ENCODE peak calls at places on chromosomes 7 and 10, in nine cellular contexts. X, G, V, E, R, Q, U, W and H are unnamed samples.

GRCh38 chr10:71974489-71975011 is 10.4 kb downstream of the CHST3 start:
- DNase-seq in X (no peak), G (no peak), V (no peak), E (no peak), R (peak; percentile 74), Q (no peak), U (peak; percentile 66), W (peak; percentile 53), H (peak; percentile 64)

GRCh38 chr7:141071260-141071854 is 2.5 kb upstream of the TMEM178B start:
- DNase-seq in X (no peak), G (peak; percentile 86), V (no peak), E (peak; percentile 59), R (peak; percentile 72), Q (peak; percentile 47), U (peak; percentile 59), W (peak; percentile 49), H (no peak)

GRCh38 chr10:21083861-21084260 is 186.8 kb upstream of the NEBL start:
- DNase-seq in X (no peak), G (no peak), V (no peak), E (no peak), R (no peak), Q (no peak), U (no peak), W (no peak), H (peak; percentile 54)

GRCh38 chr7:31933481-31933880 is 136.7 kb downstream of the PDE1C start:
- DNase-seq in X (no peak), G (no peak), V (no peak), E (no peak), R (no peak), Q (no peak), U (no peak), W (no peak), H (no peak)

GRCh38 chr7:106400990-106401389 is 116.2 kb upstream of the NAMPT start:
- DNase-seq in X (no peak), G (no peak), V (no peak), E (no peak), R (no peak), Q (no peak), U (no peak), W (no peak), H (no peak)

GRCh38 chr10:113920819-113921345 is 66.4 kb downstream of the NHLRC2 start:
- DNase-seq in X (no peak), G (no peak), V (no peak), E (no peak), R (no peak), Q (no peak), U (no peak), W (no peak), H (peak; percentile 58)

GRCh38 chr10:73517166-73517888 is 21.5 kb upstream of the PPP3CB start:
- DNase-seq in X (no peak), G (no peak), V (no peak), E (no peak), R (no peak), Q (no peak), U (no peak), W (no peak), H (peak; percentile 57)

GRCh38 chr10:116331815-116332214 is 7.6 kb downstream of the CCDC172 start:
- DNase-seq in X (no peak), G (no peak), V (no peak), E (no peak), R (no peak), Q (no peak), U (no peak), W (peak; percentile 3), H (no peak)

GRCh38 chr7:137360087-137360679 is 16.6 kb upstream of the PTN start:
- DNase-seq in X (no peak), G (no peak), V (no peak), E (no peak), R (no peak), Q (no peak), U (no peak), W (no peak), H (no peak)

GRCh38 chr7:148615085-148615750 is 24.7 kb downstream of the C7orf33 start:
- DNase-seq in X (no peak), G (no peak), V (no peak), E (no peak), R (no peak), Q (no peak), U (no peak), W (no peak), H (no peak)

GRCh38 chr7:44072364-44073231 is 7.2 kb upstream of the PGAM2 start:
- DNase-seq in X (peak; percentile 56), G (peak; percentile 80), V (no peak), E (peak; percentile 85), R (peak; percentile 90), Q (peak; percentile 52), U (peak; percentile 86), W (peak; percentile 78), H (peak; percentile 87)

GRCh38 chr7:156003220-156004162 is 191.2 kb upstream of the SHH start:
- DNase-seq in X (no peak), G (peak; percentile 20), V (no peak), E (no peak), R (no peak), Q (no peak), U (no peak), W (no peak), H (no peak)

GRCh38 chr7:142963993-142964392 is 1.8 kb upstream of the KEL start:
- DNase-seq in X (no peak), G (no peak), V (no peak), E (no peak), R (no peak), Q (no peak), U (no peak), W (no peak), H (no peak)

GRCh38 chr7:142959202-142959601 is 3.0 kb downstream of the KEL start:
- DNase-seq in X (no peak), G (no peak), V (no peak), E (no peak), R (no peak), Q (no peak), U (no peak), W (no peak), H (no peak)

GRCh38 chr7:142961973-142962913 is at the start of gene KEL:
- DNase-seq in X (no peak), G (no peak), V (no peak), E (no peak), R (no peak), Q (no peak), U (no peak), W (no peak), H (no peak)

GRCh38 chr7:142961595-142961972 is 579 bp downstream of the KEL start:
- DNase-seq in X (no peak), G (no peak), V (no peak), E (no peak), R (no peak), Q (no peak), U (no peak), W (no peak), H (no peak)

DNA sequence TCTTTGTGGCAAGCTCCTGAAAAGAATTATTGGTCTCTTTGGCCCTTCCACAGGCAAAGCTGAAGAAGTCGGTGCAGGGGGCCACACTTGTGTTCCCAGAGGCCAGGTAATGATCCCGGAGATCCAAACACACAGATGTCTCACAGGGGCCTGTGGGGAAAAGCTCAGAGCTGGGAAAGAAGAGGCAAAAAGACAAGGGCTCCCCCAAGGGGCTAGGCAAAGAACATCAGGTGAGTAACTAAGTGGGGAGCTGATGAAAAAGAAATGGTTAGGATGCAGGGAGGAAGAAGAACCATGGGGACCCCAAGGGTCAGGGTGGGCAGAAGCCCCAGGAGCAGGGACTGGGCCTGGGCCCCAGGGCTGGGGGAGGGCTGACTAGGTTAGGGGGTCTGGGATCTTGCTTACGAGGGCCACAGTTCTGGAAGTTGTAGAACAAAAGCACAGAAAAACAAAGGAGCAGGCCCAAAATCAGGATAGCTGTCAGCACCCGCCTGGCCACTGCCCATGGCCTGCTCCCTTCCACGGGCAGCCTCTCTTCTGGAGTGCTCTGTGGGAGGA is 1.1 kb downstream of the KEL start:
- DNase-seq in X (no peak), G (no peak), V (no peak), E (no peak), R (no peak), Q (no peak), U (no peak), W (no peak), H (no peak)
- TF ChIP-seq CTCF in X (peak; percentile 12), G (peak; percentile 52), V (peak; percentile 68), E (peak; percentile 7), R (no peak), Q (no peak), U (no peak), W (no peak), H (peak; percentile 51)

GRCh38 chr7:66617295-66617694 is 11.4 kb upstream of the KCTD7 start:
- DNase-seq in X (no peak), G (no peak), V (no peak), E (no peak), R (peak; percentile 86), Q (no peak), U (no peak), W (no peak), H (no peak)
- H3K4me1 ChIP-seq in X (no peaks in the 10 kb centered on the region), G (peaks cover 4% of the 10 kb centered on the region), V (no peaks in the 10 kb centered on the region), E (no peaks in the 10 kb centered on the region), R (no peaks in the 10 kb centered on the region), Q (no peaks in the 10 kb centered on the region), U (no peaks in the 10 kb centered on the region), W (no peaks in the 10 kb centered on the region), H (peaks cover 6% of the 10 kb centered on the region)

DNA sequence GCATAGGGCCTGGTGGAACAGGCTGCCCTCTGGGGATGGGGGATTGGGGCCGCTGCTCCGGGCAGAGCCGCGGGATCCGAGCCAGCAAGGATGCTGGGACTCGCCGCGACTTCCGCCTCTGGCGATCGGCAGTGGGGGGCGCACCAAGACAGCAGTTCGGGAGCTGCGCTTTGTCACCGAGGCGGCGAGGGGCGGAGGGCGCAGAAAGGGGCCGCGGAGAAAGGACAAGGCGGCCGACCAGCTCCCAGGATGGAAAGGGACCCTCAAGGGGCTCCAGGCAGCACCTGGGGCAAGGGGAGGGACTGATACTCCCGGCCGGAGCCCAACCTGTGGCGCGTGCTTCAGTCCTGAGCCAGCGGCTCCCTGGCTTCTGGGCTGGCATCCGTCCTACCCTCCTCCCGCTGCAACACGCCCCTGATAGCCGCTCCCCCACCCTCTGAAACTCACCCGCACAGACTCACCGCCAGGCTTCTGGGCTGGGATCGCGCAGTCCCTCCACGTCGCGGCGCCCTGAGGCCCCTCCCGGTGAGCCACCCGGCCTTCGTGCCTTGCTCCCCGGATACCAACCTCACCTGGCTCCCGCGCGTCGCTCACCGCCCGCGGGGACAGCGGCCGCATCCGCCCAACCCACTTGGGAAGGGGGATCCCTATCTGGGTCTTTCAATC is 7.1 kb upstream of the EVX1 start:
- DNase-seq in X (no peak), G (peak; percentile 84), V (no peak), E (peak; percentile 75), R (peak; percentile 74), Q (no peak), U (peak; percentile 53), W (no peak), H (no peak)
- H3K27me3 ChIP-seq in X (peaks cover 58% of the 10 kb centered on the region), G (peaks cover 68% of the 10 kb centered on the region), V (peaks cover 22% of the 10 kb centered on the region), E (peaks cover 94% of the 10 kb centered on the region), R (peaks cover 23% of the 10 kb centered on the region), Q (peaks cover 13% of the 10 kb centered on the region), U (peaks cover 29% of the 10 kb centered on the region), W (peaks cover 52% of the 10 kb centered on the region), H (peaks cover 97% of the 10 kb centered on the region)

GRCh38 chr10:128414568-128414967 is 288.3 kb upstream of the MKI67 start:
- DNase-seq in X (no peak), G (no peak), V (no peak), E (no peak), R (no peak), Q (no peak), U (no peak), W (no peak), H (no peak)

GRCh38 chr10:128416231-128416630 is 290.0 kb upstream of the MKI67 start:
- DNase-seq in X (no peak), G (no peak), V (no peak), E (no peak), R (no peak), Q (no peak), U (no peak), W (no peak), H (no peak)

GRCh38 chr10:128411624-128412023 is 285.4 kb upstream of the MKI67 start:
- DNase-seq in X (no peak), G (no peak), V (no peak), E (no peak), R (no peak), Q (no peak), U (no peak), W (no peak), H (no peak)
- TF ChIP-seq CTCF in X (no peak), G (no peak), V (no peak), E (no peak), R (no peak), Q (no peak), U (no peak), W (no peak), H (no peak)